ENCODE peak calls at places on chromosomes 7 and 10, in eight cellular contexts. One of them, this sample, is unnamed.
A peak's percentile ranks its signal among the peaks of the same experiment; 100 is the strongest.

GRCh38 chr10:5565205-5565545 is 40.4 kb downstream of the CALML3 start:
- DNase-seq in uterus: peak; percentile 9
- DNase-seq in brain microvascular endothelial cell: no peak
- DNase-seq in stomach: peak; percentile 20
- DNase-seq in choroid plexus epithelial cell: no peak
- DNase-seq in Peyer's patch: peak; percentile 30
- DNase-seq in HCT116: no peak
- DNase-seq in fibroblast of pulmonary artery: no peak
- DNase-seq in this sample: no peak

GRCh38 chr10:128922172-128922571 is 544.9 kb upstream of the MGMT start:
- DNase-seq in uterus: peak; percentile 55
- DNase-seq in brain microvascular endothelial cell: no peak
- DNase-seq in stomach: no peak
- DNase-seq in choroid plexus epithelial cell: no peak
- DNase-seq in Peyer's patch: no peak
- DNase-seq in HCT116: no peak
- DNase-seq in fibroblast of pulmonary artery: no peak
- DNase-seq in this sample: no peak

GRCh38 chr7:18352339-18353255 is 143.0 kb upstream of the HDAC9 start:
- DNase-seq in uterus: peak; percentile 54
- DNase-seq in brain microvascular endothelial cell: peak; percentile 57
- DNase-seq in stomach: peak; percentile 47
- DNase-seq in choroid plexus epithelial cell: peak; percentile 89
- DNase-seq in Peyer's patch: no peak
- DNase-seq in HCT116: peak; percentile 35
- DNase-seq in fibroblast of pulmonary artery: peak; percentile 84
- DNase-seq in this sample: peak; percentile 73

GRCh38 chr7:51158742-51159441 is 157.7 kb downstream of the COBL start:
- DNase-seq in uterus: no peak
- DNase-seq in brain microvascular endothelial cell: no peak
- DNase-seq in stomach: no peak
- DNase-seq in choroid plexus epithelial cell: no peak
- DNase-seq in Peyer's patch: no peak
- DNase-seq in HCT116: no peak
- DNase-seq in fibroblast of pulmonary artery: no peak
- DNase-seq in this sample: no peak

GRCh38 chr10:121373411-121373810 is 224.8 kb downstream of the FGFR2 start:
- DNase-seq in uterus: no peak
- DNase-seq in brain microvascular endothelial cell: no peak
- DNase-seq in stomach: no peak
- DNase-seq in choroid plexus epithelial cell: no peak
- DNase-seq in Peyer's patch: no peak
- DNase-seq in HCT116: no peak
- DNase-seq in fibroblast of pulmonary artery: no peak
- DNase-seq in this sample: no peak

GRCh38 chr7:8357536-8357935 is 75.9 kb upstream of the NXPH1 start:
- DNase-seq in uterus: no peak
- DNase-seq in brain microvascular endothelial cell: no peak
- DNase-seq in stomach: no peak
- DNase-seq in choroid plexus epithelial cell: no peak
- DNase-seq in Peyer's patch: no peak
- DNase-seq in HCT116: no peak
- DNase-seq in fibroblast of pulmonary artery: no peak
- DNase-seq in this sample: no peak

GRCh38 chr7:77441046-77441445 is 24.9 kb upstream of the GSAP start:
- DNase-seq in uterus: no peak
- DNase-seq in brain microvascular endothelial cell: no peak
- DNase-seq in stomach: no peak
- DNase-seq in choroid plexus epithelial cell: no peak
- DNase-seq in Peyer's patch: no peak
- DNase-seq in HCT116: no peak
- DNase-seq in fibroblast of pulmonary artery: no peak
- DNase-seq in this sample: no peak

GRCh38 chr7:151275813-151276577 is 27.5 kb upstream of the SMARCD3 start:
- DNase-seq in uterus: no peak
- DNase-seq in brain microvascular endothelial cell: no peak
- DNase-seq in stomach: no peak
- DNase-seq in choroid plexus epithelial cell: no peak
- DNase-seq in Peyer's patch: no peak
- DNase-seq in HCT116: no peak
- DNase-seq in fibroblast of pulmonary artery: no peak
- DNase-seq in this sample: no peak

GRCh38 chr7:148585399-148585798 is 5.2 kb upstream of the C7orf33 start:
- DNase-seq in uterus: no peak
- DNase-seq in brain microvascular endothelial cell: no peak
- DNase-seq in stomach: no peak
- DNase-seq in choroid plexus epithelial cell: no peak
- DNase-seq in Peyer's patch: no peak
- DNase-seq in HCT116: no peak
- DNase-seq in fibroblast of pulmonary artery: no peak
- DNase-seq in this sample: no peak

GRCh38 chr7:143974457-143974856 is 19.8 kb downstream of the OR2F1 start:
- DNase-seq in uterus: no peak
- DNase-seq in brain microvascular endothelial cell: no peak
- DNase-seq in stomach: no peak
- DNase-seq in choroid plexus epithelial cell: no peak
- DNase-seq in Peyer's patch: no peak
- DNase-seq in HCT116: no peak
- DNase-seq in fibroblast of pulmonary artery: no peak
- DNase-seq in this sample: peak; percentile 31

GRCh38 chr7:33061282-33061928 is 1.2 kb downstream of the NT5C3A start:
- DNase-seq in uterus: no peak
- DNase-seq in brain microvascular endothelial cell: no peak
- DNase-seq in stomach: no peak
- DNase-seq in choroid plexus epithelial cell: no peak
- DNase-seq in Peyer's patch: no peak
- DNase-seq in HCT116: no peak
- DNase-seq in fibroblast of pulmonary artery: no peak
- DNase-seq in this sample: no peak

GRCh38 chr7:98265841-98266271 is 13.8 kb upstream of the TECPR1 start:
- DNase-seq in uterus: no peak
- DNase-seq in brain microvascular endothelial cell: peak; percentile 66
- DNase-seq in stomach: no peak
- DNase-seq in choroid plexus epithelial cell: peak; percentile 78
- DNase-seq in Peyer's patch: no peak
- DNase-seq in HCT116: no peak
- DNase-seq in fibroblast of pulmonary artery: peak; percentile 32
- DNase-seq in this sample: peak; percentile 91

GRCh38 chr7:103718482-103719415 is 270.7 kb downstream of the RELN start:
- DNase-seq in uterus: no peak
- DNase-seq in brain microvascular endothelial cell: no peak
- DNase-seq in stomach: no peak
- DNase-seq in choroid plexus epithelial cell: peak; percentile 30
- DNase-seq in Peyer's patch: no peak
- DNase-seq in HCT116: no peak
- DNase-seq in fibroblast of pulmonary artery: peak; percentile 23
- DNase-seq in this sample: peak; percentile 16

GRCh38 chr10:68212721-68213352 is 19.1 kb downstream of the ATOH7 start:
- DNase-seq in uterus: no peak
- DNase-seq in brain microvascular endothelial cell: peak; percentile 3
- DNase-seq in stomach: no peak
- DNase-seq in choroid plexus epithelial cell: peak; percentile 73
- DNase-seq in Peyer's patch: no peak
- DNase-seq in HCT116: no peak
- DNase-seq in fibroblast of pulmonary artery: peak; percentile 69
- DNase-seq in this sample: peak; percentile 45

GRCh38 chr10:4066581-4067403 is 281.8 kb upstream of the KLF6 start:
- DNase-seq in uterus: no peak
- DNase-seq in brain microvascular endothelial cell: no peak
- DNase-seq in stomach: no peak
- DNase-seq in choroid plexus epithelial cell: no peak
- DNase-seq in Peyer's patch: no peak
- DNase-seq in HCT116: no peak
- DNase-seq in fibroblast of pulmonary artery: no peak
- DNase-seq in this sample: no peak

GRCh38 chr7:46286346-46286745 is 365.3 kb upstream of the IGFBP3 start:
- DNase-seq in uterus: no peak
- DNase-seq in brain microvascular endothelial cell: no peak
- DNase-seq in stomach: no peak
- DNase-seq in choroid plexus epithelial cell: no peak
- DNase-seq in Peyer's patch: no peak
- DNase-seq in HCT116: no peak
- DNase-seq in fibroblast of pulmonary artery: no peak
- DNase-seq in this sample: no peak

GRCh38 chr7:504221-505081 is 15.2 kb downstream of the PDGFA start:
- DNase-seq in uterus: no peak
- DNase-seq in brain microvascular endothelial cell: no peak
- DNase-seq in stomach: peak; percentile 77
- DNase-seq in choroid plexus epithelial cell: no peak
- DNase-seq in Peyer's patch: peak; percentile 79
- DNase-seq in HCT116: no peak
- DNase-seq in fibroblast of pulmonary artery: no peak
- DNase-seq in this sample: no peak

GRCh38 chr10:4684434-4684833 is 141.6 kb upstream of the AKR1E2 start:
- DNase-seq in uterus: no peak
- DNase-seq in brain microvascular endothelial cell: no peak
- DNase-seq in stomach: no peak
- DNase-seq in choroid plexus epithelial cell: peak; percentile 27
- DNase-seq in Peyer's patch: no peak
- DNase-seq in HCT116: no peak
- DNase-seq in fibroblast of pulmonary artery: no peak
- DNase-seq in this sample: peak; percentile 31

GRCh38 chr10:73810735-73811465 is 498 bp downstream of the NDST2 start:
- DNase-seq in uterus: no peak
- DNase-seq in brain microvascular endothelial cell: no peak
- DNase-seq in stomach: peak; percentile 35
- DNase-seq in choroid plexus epithelial cell: peak; percentile 51
- DNase-seq in Peyer's patch: peak; percentile 65
- DNase-seq in HCT116: no peak
- DNase-seq in fibroblast of pulmonary artery: peak; percentile 33
- DNase-seq in this sample: peak; percentile 24

GRCh38 chr7:84100866-84101265 is 93.7 kb downstream of the SEMA3A start:
- DNase-seq in uterus: no peak
- DNase-seq in brain microvascular endothelial cell: peak; percentile 37
- DNase-seq in stomach: no peak
- DNase-seq in choroid plexus epithelial cell: peak; percentile 64
- DNase-seq in Peyer's patch: no peak
- DNase-seq in HCT116: peak; percentile 21
- DNase-seq in fibroblast of pulmonary artery: peak; percentile 63
- DNase-seq in this sample: peak; percentile 29
- TF ChIP-seq CTCF in uterus: no peak
- TF ChIP-seq CTCF in brain microvascular endothelial cell: peak; percentile 42
- TF ChIP-seq CTCF in stomach: no peak
- TF ChIP-seq CTCF in choroid plexus epithelial cell: peak; percentile 39
- TF ChIP-seq CTCF in Peyer's patch: no peak
- TF ChIP-seq CTCF in HCT116: peak; percentile 37
- TF ChIP-seq CTCF in fibroblast of pulmonary artery: peak; percentile 37
- TF ChIP-seq CTCF in this sample: no peak

DNA sequence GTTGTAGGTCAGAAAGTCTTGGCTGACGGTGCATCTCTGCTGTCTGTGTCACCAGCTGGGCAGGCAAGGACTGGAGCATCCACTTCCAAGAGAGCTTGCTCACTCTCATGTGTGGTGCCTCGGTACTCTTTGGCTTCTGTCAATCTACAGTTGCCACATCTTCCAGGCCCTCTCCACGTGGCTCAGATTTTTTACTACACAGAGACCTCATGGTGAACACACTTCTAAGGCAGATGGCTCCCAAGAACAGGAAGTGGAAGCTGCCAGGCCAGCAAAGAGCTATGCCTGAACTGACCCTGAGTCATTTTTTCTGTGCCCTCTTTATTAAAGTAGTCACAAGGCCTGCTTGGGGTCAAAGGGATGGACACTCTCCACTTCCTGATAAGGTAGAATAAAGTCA is 351.5 kb upstream of the AUTS2 start:
- DNase-seq in uterus: no peak
- DNase-seq in brain microvascular endothelial cell: no peak
- DNase-seq in stomach: no peak
- DNase-seq in choroid plexus epithelial cell: no peak
- DNase-seq in Peyer's patch: no peak
- DNase-seq in HCT116: no peak
- DNase-seq in fibroblast of pulmonary artery: no peak
- DNase-seq in this sample: peak; percentile 31
- H3K4me3 ChIP-seq in uterus: no peak overlapping the region
- H3K4me3 ChIP-seq in brain microvascular endothelial cell: no peak overlapping the region
- H3K4me3 ChIP-seq in stomach: no peak overlapping the region
- H3K4me3 ChIP-seq in choroid plexus epithelial cell: no peak overlapping the region
- H3K4me3 ChIP-seq in Peyer's patch: no peak overlapping the region
- H3K4me3 ChIP-seq in HCT116: no peak overlapping the region
- H3K4me3 ChIP-seq in fibroblast of pulmonary artery: no peak overlapping the region
- H3K4me3 ChIP-seq in this sample: no peak overlapping the region

GRCh38 chr7:94223375-94224084 is 171.2 kb upstream of the COL1A2 start:
- DNase-seq in uterus: no peak
- DNase-seq in brain microvascular endothelial cell: peak; percentile 44
- DNase-seq in stomach: no peak
- DNase-seq in choroid plexus epithelial cell: peak; percentile 85
- DNase-seq in Peyer's patch: no peak
- DNase-seq in HCT116: peak; percentile 41
- DNase-seq in fibroblast of pulmonary artery: peak; percentile 75
- DNase-seq in this sample: peak; percentile 50
- TF ChIP-seq CTCF in uterus: peak; percentile 32
- TF ChIP-seq CTCF in brain microvascular endothelial cell: peak; percentile 82
- TF ChIP-seq CTCF in stomach: no peak
- TF ChIP-seq CTCF in choroid plexus epithelial cell: peak; percentile 85
- TF ChIP-seq CTCF in Peyer's patch: peak; percentile 46
- TF ChIP-seq CTCF in HCT116: peak; percentile 52
- TF ChIP-seq CTCF in fibroblast of pulmonary artery: peak; percentile 71
- TF ChIP-seq CTCF in this sample: peak; percentile 74

GRCh38 chr10:23194966-23195845 is 3.1 kb downstream of the PTF1A start:
- DNase-seq in uterus: no peak
- DNase-seq in brain microvascular endothelial cell: no peak
- DNase-seq in stomach: no peak
- DNase-seq in choroid plexus epithelial cell: no peak
- DNase-seq in Peyer's patch: no peak
- DNase-seq in HCT116: no peak
- DNase-seq in fibroblast of pulmonary artery: no peak
- DNase-seq in this sample: no peak

GRCh38 chr10:23192741-23193434 is 776 bp downstream of the PTF1A start:
- DNase-seq in uterus: no peak
- DNase-seq in brain microvascular endothelial cell: no peak
- DNase-seq in stomach: no peak
- DNase-seq in choroid plexus epithelial cell: no peak
- DNase-seq in Peyer's patch: no peak
- DNase-seq in HCT116: no peak
- DNase-seq in fibroblast of pulmonary artery: no peak
- DNase-seq in this sample: no peak

GRCh38 chr10:23195846-23196200 is 3.7 kb downstream of the PTF1A start:
- DNase-seq in uterus: no peak
- DNase-seq in brain microvascular endothelial cell: no peak
- DNase-seq in stomach: no peak
- DNase-seq in choroid plexus epithelial cell: no peak
- DNase-seq in Peyer's patch: no peak
- DNase-seq in HCT116: no peak
- DNase-seq in fibroblast of pulmonary artery: no peak
- DNase-seq in this sample: no peak

GRCh38 chr10:23193435-23194074 is 1.4 kb downstream of the PTF1A start:
- DNase-seq in uterus: no peak
- DNase-seq in brain microvascular endothelial cell: no peak
- DNase-seq in stomach: no peak
- DNase-seq in choroid plexus epithelial cell: no peak
- DNase-seq in Peyer's patch: no peak
- DNase-seq in HCT116: no peak
- DNase-seq in fibroblast of pulmonary artery: no peak
- DNase-seq in this sample: no peak

DNA sequence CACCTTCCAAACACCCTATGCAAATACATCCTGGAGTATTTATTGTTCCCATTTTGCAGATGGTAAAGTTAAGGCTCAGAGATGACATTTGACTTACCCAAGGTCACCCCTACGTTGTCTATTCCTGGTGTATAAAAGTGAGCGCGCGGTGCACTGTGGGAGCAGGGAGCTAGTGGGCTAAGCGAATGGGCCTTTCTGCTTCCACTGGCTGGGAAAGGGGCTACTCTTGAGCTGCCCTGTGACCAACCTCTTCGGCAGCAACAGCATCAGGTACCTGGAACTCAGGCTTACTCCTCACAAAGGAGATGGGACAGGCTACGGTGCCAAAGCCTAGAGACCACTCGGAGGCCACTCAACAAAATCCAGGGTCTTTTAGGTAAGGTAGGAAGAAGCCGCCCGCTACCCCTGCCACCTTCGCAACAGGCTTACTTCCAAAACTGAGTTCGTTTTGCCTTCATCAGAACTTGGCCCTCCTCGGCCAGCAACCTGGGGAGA is 2.4 kb downstream of the PTF1A start:
- DNase-seq in uterus: no peak
- DNase-seq in brain microvascular endothelial cell: no peak
- DNase-seq in stomach: no peak
- DNase-seq in choroid plexus epithelial cell: no peak
- DNase-seq in Peyer's patch: no peak
- DNase-seq in HCT116: no peak
- DNase-seq in fibroblast of pulmonary artery: no peak
- DNase-seq in this sample: no peak
- H3K4me3 ChIP-seq in uterus: no peak overlapping the region
- H3K4me3 ChIP-seq in brain microvascular endothelial cell: no peak overlapping the region
- H3K4me3 ChIP-seq in stomach: no peak overlapping the region
- H3K4me3 ChIP-seq in choroid plexus epithelial cell: no peak overlapping the region
- H3K4me3 ChIP-seq in Peyer's patch: no peak overlapping the region
- H3K4me3 ChIP-seq in HCT116: no peak overlapping the region
- H3K4me3 ChIP-seq in fibroblast of pulmonary artery: no peak overlapping the region
- H3K4me3 ChIP-seq in this sample: no peak overlapping the region